ENCODE peak calls at places on chromosomes 13 and 19, in seven cellular contexts. H is neural crest cell, P is GM12865, N is IMR-90, V is fibroblast of pulmonary artery, L is GM10248, J is progenitor cell of endocrine pancreas. A is an unnamed sample.

GRCh38 chr13:76762731-76763130 is 123.5 kb downstream of the KCTD12 start:
- DNase-seq in H (no peak), P (no peak), N (no peak), V (peak), L (no peak), J (no peak), A (no peak)

GRCh38 chr19:18017275-18018083 is 9.5 kb downstream of the ARRDC2 start:
- DNase-seq in H (no peak), P (no peak), N (no peak), V (no peak), L (peak), J (no peak), A (no peak)

GRCh38 chr13:28499579-28499978 is 4.7 kb upstream of the FLT1 start:
- DNase-seq in H (no peak), P (no peak), N (peak), V (no peak), L (no peak), J (no peak), A (no peak)

GRCh38 chr19:2986951-2987491 is 9.7 kb downstream of the TLE6 start:
- DNase-seq in H (peak), P (no peak), N (no peak), V (no peak), L (no peak), J (peak), A (no peak)

GRCh38 chr19:12922959-12923358 is 3.9 kb upstream of the SYCE2 start:
- DNase-seq in H (no peak), P (no peak), N (no peak), V (no peak), L (no peak), J (no peak), A (no peak)

GRCh38 chr13:41709511-41709910 is 251.4 kb downstream of the VWA8 start:
- DNase-seq in H (no peak), P (no peak), N (peak), V (no peak), L (no peak), J (no peak), A (no peak)

GRCh38 chr13:27170221-27170520 is 1.4 kb downstream of the USP12 start:
- DNase-seq in H (no peak), P (peak), N (peak), V (peak), L (peak), J (no peak), A (no peak)

GRCh38 chr13:25762795-25763377 is 288.9 kb downstream of the SHISA2 start:
- DNase-seq in H (no peak), P (no peak), N (no peak), V (no peak), L (no peak), J (no peak), A (no peak)

GRCh38 chr13:80408270-80408669 is 67.3 kb upstream of the SPRY2 start:
- DNase-seq in H (no peak), P (peak), N (no peak), V (no peak), L (no peak), J (no peak), A (no peak)

GRCh38 chr19:7326105-7326877 is 22.4 kb upstream of the ARHGEF18 start:
- DNase-seq in H (no peak), P (peak), N (no peak), V (peak), L (peak), J (no peak), A (no peak)

GRCh38 chr19:3855321-3855720 is 13.5 kb downstream of the ZFR2 start:
- DNase-seq in H (no peak), P (peak), N (no peak), V (no peak), L (no peak), J (no peak), A (no peak)

GRCh38 chr13:27962128-27962841 is 6.8 kb downstream of the CDX2 start:
- DNase-seq in H (no peak), P (no peak), N (no peak), V (no peak), L (no peak), J (no peak), A (no peak)

GRCh38 chr13:76512676-76513277 is 373.4 kb downstream of the KCTD12 start:
- DNase-seq in H (no peak), P (no peak), N (peak), V (peak), L (no peak), J (no peak), A (peak)

GRCh38 chr13:85536706-85537105 is 262.5 kb downstream of the SLITRK6 start:
- DNase-seq in H (no peak), P (no peak), N (peak), V (peak), L (no peak), J (no peak), A (no peak)

GRCh38 chr13:71242191-71242590 is 624.8 kb downstream of the DACH1 start:
- DNase-seq in H (no peak), P (no peak), N (no peak), V (peak), L (no peak), J (no peak), A (no peak)

GRCh38 chr19:584240-585001 is 5.3 kb upstream of the HCN2 start:
- DNase-seq in H (peak), P (peak), N (peak), V (peak), L (peak), J (peak), A (no peak)

GRCh38 chr19:10577951-10578350 is 9.2 kb downstream of the AP1M2 start:
- DNase-seq in H (no peak), P (no peak), N (no peak), V (no peak), L (no peak), J (no peak), A (no peak)

GRCh38 chr19:12801466-12802266 is at the start of the genes PRDX2 and THSD8:
- DNase-seq in H (peak), P (peak), N (peak), V (peak), L (peak), J (peak), A (no peak)

GRCh38 chr19:55406869-55407624 is 541 bp downstream of the UBE2S start:
- DNase-seq in H (no peak), P (peak), N (no peak), V (peak), L (peak), J (no peak), A (no peak)

GRCh38 chr19:33784432-33784831 is 12.2 kb upstream of the KCTD15 start:
- DNase-seq in H (no peak), P (no peak), N (peak), V (no peak), L (no peak), J (no peak), A (no peak)

GRCh38 chr19:29712744-29713516 is 2.1 kb downstream of the C19orf12 start:
- DNase-seq in H (no peak), P (no peak), N (no peak), V (no peak), L (no peak), J (no peak), A (no peak)

GRCh38 chr13:102141625-102142472 is 260.0 kb downstream of the FGF14 start:
- DNase-seq in H (no peak), P (no peak), N (peak), V (peak), L (peak), J (no peak), A (no peak)

GRCh38 chr13:37869756-37870488 is at the start of gene TRPC4:
- DNase-seq in H (peak), P (no peak), N (peak), V (peak), L (peak), J (peak), A (peak)

GRCh38 chr13:44967656-44968451 is 21.4 kb downstream of the NUFIP1 start:
- DNase-seq in H (no peak), P (no peak), N (peak), V (peak), L (no peak), J (no peak), A (no peak)

GRCh38 chr19:46288896-46289588 is 7.8 kb upstream of the HIF3A start:
- DNase-seq in H (no peak), P (no peak), N (peak), V (peak), L (no peak), J (no peak), A (peak)

GRCh38 chr13:60661514-60661913 is 264.5 kb downstream of the TDRD3 start:
- DNase-seq in H (no peak), P (no peak), N (no peak), V (no peak), L (no peak), J (no peak), A (no peak)

GRCh38 chr13:38350114-38350617 is 515 bp downstream of the UFM1 start:
- DNase-seq in H (no peak), P (peak), N (peak), V (peak), L (peak), J (peak), A (peak)

GRCh38 chr19:43789029-43789428 is 8.3 kb upstream of the KCNN4 start:
- DNase-seq in H (no peak), P (no peak), N (peak), V (peak), L (no peak), J (no peak), A (no peak)

GRCh38 chr13:102678339-102679122 is 16.3 kb downstream of the METTL21C start:
- DNase-seq in H (no peak), P (no peak), N (no peak), V (no peak), L (no peak), J (no peak), A (no peak)

GRCh38 chr13:98478134-98479129 is 98.5 kb downstream of the STK24 start:
- DNase-seq in H (no peak), P (peak), N (peak), V (no peak), L (peak), J (no peak), A (peak)

GRCh38 chr19:5052515-5052914 is 83.6 kb downstream of the KDM4B start:
- DNase-seq in H (no peak), P (no peak), N (no peak), V (no peak), L (no peak), J (no peak), A (no peak)
- TF ChIP-seq CTCF in H (no peak), P (no peak), N (no peak), V (no peak), L (no peak), J (peak), A (peak)

GRCh38 chr19:45147835-45148676 is 12.7 kb downstream of the NKPD1 start:
- DNase-seq in H (no peak), P (no peak), N (no peak), V (no peak), L (no peak), J (no peak), A (no peak)
- TF ChIP-seq CTCF in H (no peak), P (no peak), N (no peak), V (no peak), L (no peak), J (no peak), A (no peak)

GRCh38 chr13:113781571-113781970 is 22.5 kb downstream of the TMEM255B start:
- DNase-seq in H (no peak), P (no peak), N (no peak), V (no peak), L (no peak), J (no peak), A (no peak)
- TF ChIP-seq CTCF in H (no peak), P (no peak), N (peak), V (no peak), L (no peak), J (no peak), A (no peak)

DNA sequence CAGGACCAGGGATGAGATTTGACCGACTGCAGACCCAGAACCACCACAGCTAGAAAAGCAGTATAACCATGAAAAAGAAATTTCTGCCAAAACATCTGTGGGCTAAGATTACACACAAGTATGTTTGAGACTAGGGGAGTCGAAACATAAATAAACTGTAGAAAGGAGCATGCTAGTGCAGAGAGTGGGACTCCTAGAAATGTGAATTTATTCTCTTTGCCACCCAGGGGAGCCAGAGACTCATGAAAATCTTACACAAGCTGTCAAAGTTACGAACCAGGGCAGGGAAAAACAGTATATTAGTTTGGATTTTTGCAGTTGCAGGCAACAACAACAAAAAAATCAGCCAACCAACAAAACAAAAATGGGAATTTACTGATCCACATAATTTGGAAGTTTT is 12.3 kb upstream of the HSPH1 start:
- DNase-seq in H (no peak), P (no peak), N (peak), V (peak), L (no peak), J (no peak), A (no peak)
- TF ChIP-seq CTCF in H (no peak), P (peak), N (peak), V (peak), L (no peak), J (peak), A (peak)

A was measured in kidney epithelial cell.